ENCODE peak calls at places on chromosomes 6 and 20, in nine cellular contexts. T, A, Y, Q, K, F, G, U and M are unnamed samples.
A peak's percentile ranks its signal among the peaks of the same experiment; 100 is the strongest.

GRCh38 chr6:157548635-157549467 is 167.9 kb downstream of the ZDHHC14 start:
- DNase-seq in T (no peak), A (no peak), Y (no peak), Q (no peak), K (peak; percentile 28), F (no peak), G (no peak), U (no peak), M (no peak)

GRCh38 chr6:139201378-139201777 is 66.5 kb downstream of the HECA start:
- DNase-seq in T (no peak), A (no peak), Y (no peak), Q (no peak), K (no peak), F (no peak), G (no peak), U (no peak), M (no peak)

GRCh38 chr6:168307011-168307694 is 12.4 kb downstream of the DACT2 start:
- DNase-seq in T (no peak), A (no peak), Y (no peak), Q (no peak), K (no peak), F (no peak), G (no peak), U (no peak), M (no peak)

GRCh38 chr6:136012948-136013347 is 161.4 kb downstream of the PDE7B start:
- DNase-seq in T (no peak), A (no peak), Y (no peak), Q (no peak), K (no peak), F (peak; percentile 61), G (no peak), U (no peak), M (no peak)

GRCh38 chr20:62958388-62959100 is 6.0 kb downstream of the SLC17A9 start:
- DNase-seq in T (no peak), A (no peak), Y (no peak), Q (no peak), K (no peak), F (no peak), G (no peak), U (no peak), M (no peak)

GRCh38 chr20:2237059-2237458 is 58.7 kb upstream of the TGM3 start:
- DNase-seq in T (no peak), A (peak; percentile 34), Y (peak; percentile 81), Q (no peak), K (peak; percentile 34), F (peak; percentile 99), G (no peak), U (no peak), M (peak; percentile 58)

GRCh38 chr6:84035484-84035883 is 1.9 kb downstream of the MRAP2 start:
- DNase-seq in T (no peak), A (no peak), Y (no peak), Q (no peak), K (no peak), F (no peak), G (no peak), U (no peak), M (no peak)

GRCh38 chr20:63739129-63740069 is at the start of gene SLC2A4RG:
- DNase-seq in T (peak; percentile 92), A (peak; percentile 71), Y (peak; percentile 89), Q (peak; percentile 68), K (peak; percentile 87), F (peak; percentile 94), G (peak; percentile 85), U (no peak), M (peak; percentile 93)

GRCh38 chr6:54802775-54803631 is 43.6 kb upstream of the FAM83B start:
- DNase-seq in T (no peak), A (no peak), Y (no peak), Q (no peak), K (no peak), F (peak; percentile 42), G (no peak), U (no peak), M (no peak)

GRCh38 chr6:73309784-73310502 is 44.1 kb downstream of the DPPA5 start:
- DNase-seq in T (peak; percentile 84), A (peak; percentile 27), Y (peak; percentile 74), Q (peak; percentile 41), K (peak; percentile 59), F (peak; percentile 75), G (peak; percentile 68), U (no peak), M (peak; percentile 86)

GRCh38 chr6:73309534-73309783 is 44.6 kb downstream of the DPPA5 start:
- DNase-seq in T (no peak), A (no peak), Y (no peak), Q (peak; percentile 11), K (no peak), F (no peak), G (no peak), U (no peak), M (no peak)

GRCh38 chr6:73314577-73315492 is 39.2 kb downstream of the DPPA5 start:
- DNase-seq in T (no peak), A (no peak), Y (no peak), Q (no peak), K (no peak), F (peak; percentile 20), G (no peak), U (no peak), M (no peak)

GRCh38 chr6:73308712-73309533 is 45.2 kb downstream of the DPPA5 start:
- DNase-seq in T (no peak), A (no peak), Y (no peak), Q (no peak), K (no peak), F (no peak), G (no peak), U (no peak), M (no peak)
- H3K4me3 ChIP-seq in T (peak overlapping the region; percentile 68), A (peak overlapping the region; percentile 41), Y (peak overlapping the region; percentile 53), Q (peak overlapping the region; percentile 87), K (peak overlapping the region; percentile 40), F (peak overlapping the region; percentile 80), G (peak overlapping the region; percentile 90), U (peak overlapping the region; percentile 71), M (peak overlapping the region; percentile 72)

GRCh38 chr6:32849126-32849525 is 4.4 kb downstream of the TAP1 start:
- DNase-seq in T (no peak), A (no peak), Y (no peak), Q (no peak), K (no peak), F (no peak), G (no peak), U (no peak), M (no peak)

GRCh38 chr6:32852844-32853540 is 512 bp downstream of the TAP1 start:
- DNase-seq in T (peak; percentile 82), A (peak; percentile 53), Y (no peak), Q (peak; percentile 46), K (peak; percentile 63), F (peak; percentile 67), G (no peak), U (no peak), M (peak; percentile 86)

GRCh38 chr6:32853541-32854375 is at the start of the genes PSMB9 and TAP1:
- DNase-seq in T (peak; percentile 97), A (peak; percentile 96), Y (peak; percentile 91), Q (peak; percentile 94), K (peak; percentile 97), F (peak; percentile 97), G (peak; percentile 81), U (peak; percentile 89), M (peak; percentile 98)

GRCh38 chr6:32852018-32852843 is 1.3 kb downstream of the TAP1 start:
- DNase-seq in T (no peak), A (peak; percentile 50), Y (no peak), Q (no peak), K (peak; percentile 68), F (peak; percentile 59), G (no peak), U (no peak), M (no peak)

DNA sequence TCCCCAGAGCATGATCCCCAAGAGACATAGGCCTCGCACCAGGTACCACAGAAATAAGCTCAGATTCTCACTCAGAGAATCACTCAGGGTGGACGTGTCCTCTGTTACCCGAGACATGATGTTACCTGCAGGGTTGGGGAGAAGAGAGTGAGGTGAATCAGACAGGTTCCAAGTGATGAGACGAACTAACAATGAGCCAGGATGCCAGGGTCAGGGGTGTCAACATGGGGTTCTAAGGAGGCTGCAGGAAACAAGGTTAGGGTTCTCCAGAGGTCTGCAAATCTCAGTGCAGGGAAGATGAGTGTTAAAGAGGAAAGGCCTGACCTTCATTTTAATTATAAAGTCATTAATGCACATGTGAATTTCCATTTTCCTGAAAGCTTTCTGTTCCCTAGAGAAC is 2.5 kb downstream of the TAP1 start:
- DNase-seq in T (no peak), A (no peak), Y (no peak), Q (no peak), K (no peak), F (no peak), G (no peak), U (no peak), M (no peak)
- H3K36me3 ChIP-seq in T (peaks cover 56% of the 10 kb centered on the region), A (peaks cover 13% of the 10 kb centered on the region), Y (peaks cover 41% of the 10 kb centered on the region), Q (peaks cover 60% of the 10 kb centered on the region), K (peaks cover 48% of the 10 kb centered on the region), F (peaks cover 13% of the 10 kb centered on the region), G (no peaks in the 10 kb centered on the region), U (peaks cover 7% of the 10 kb centered on the region), M (no peaks in the 10 kb centered on the region)

DNA sequence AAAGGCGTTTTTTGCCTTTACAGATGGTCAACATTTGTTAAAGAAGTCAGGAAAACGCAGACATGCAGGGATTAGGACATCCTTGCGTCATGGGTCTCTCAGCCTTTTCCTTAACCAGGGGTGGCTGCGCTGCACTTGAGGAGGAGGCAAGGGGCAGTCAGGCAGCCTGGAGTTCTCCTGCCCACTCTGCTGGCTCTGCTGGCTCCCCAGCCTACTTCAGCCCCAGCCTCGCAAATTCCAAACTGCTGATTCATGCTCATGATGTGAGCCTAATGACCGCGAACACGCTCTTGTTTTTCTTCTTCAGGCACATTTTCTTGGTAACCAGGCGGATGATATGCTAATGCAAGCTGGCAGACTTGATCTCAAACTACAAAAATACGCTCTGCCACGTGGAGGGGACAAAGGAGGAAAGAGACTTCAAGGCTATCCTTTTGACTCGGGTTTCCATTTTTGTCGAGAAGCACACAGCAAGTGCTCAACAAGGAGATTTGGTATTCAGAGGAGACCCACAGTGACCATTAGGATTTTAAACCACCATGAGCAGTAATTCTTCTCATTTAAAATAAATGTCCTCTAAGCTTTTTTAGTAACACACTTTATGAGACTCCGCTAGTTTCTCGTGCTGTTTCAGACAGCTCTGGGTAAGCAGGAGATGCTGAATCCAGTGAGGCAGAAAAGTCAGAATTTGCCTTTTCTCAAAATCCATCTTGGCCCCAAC is 290.2 kb upstream of the STXBP5 start:
- DNase-seq in T (peak; percentile 82), A (peak; percentile 24), Y (peak; percentile 91), Q (no peak), K (peak; percentile 26), F (peak; percentile 97), G (peak; percentile 82), U (no peak), M (peak; percentile 85)
- H3K4me3 ChIP-seq in T (peak overlapping the region; percentile 25), A (no peak overlapping the region), Y (peak overlapping the region; percentile 3), Q (no peak overlapping the region), K (no peak overlapping the region), F (peak overlapping the region; percentile 78), G (peak overlapping the region; percentile 49), U (no peak overlapping the region), M (no peak overlapping the region)

GRCh38 chr6:95094751-95095150 is 482.6 kb upstream of the MANEA start:
- DNase-seq in T (no peak), A (no peak), Y (no peak), Q (no peak), K (no peak), F (peak; percentile 74), G (no peak), U (no peak), M (no peak)

GRCh38 chr6:95095855-95096254 is 481.5 kb upstream of the MANEA start:
- DNase-seq in T (no peak), A (no peak), Y (no peak), Q (no peak), K (no peak), F (no peak), G (no peak), U (no peak), M (no peak)

GRCh38 chr6:95095271-95095670 is 482.1 kb upstream of the MANEA start:
- DNase-seq in T (no peak), A (no peak), Y (no peak), Q (no peak), K (no peak), F (peak; percentile 20), G (no peak), U (no peak), M (no peak)

GRCh38 chr6:95099410-95099809 is 477.9 kb upstream of the MANEA start:
- DNase-seq in T (no peak), A (no peak), Y (no peak), Q (no peak), K (no peak), F (no peak), G (no peak), U (no peak), M (no peak)
- H3K36me3 ChIP-seq in T (no peaks in the 10 kb centered on the region), A (no peaks in the 10 kb centered on the region), Y (no peaks in the 10 kb centered on the region), Q (no peaks in the 10 kb centered on the region), K (no peaks in the 10 kb centered on the region), F (no peaks in the 10 kb centered on the region), G (no peaks in the 10 kb centered on the region), U (no peaks in the 10 kb centered on the region), M (no peaks in the 10 kb centered on the region)